ENCODE peak calls at places on chromosomes 3 and 15, in five cellular contexts. Q, K, V, N and H are unnamed samples.

GRCh38 chr3:165210132-165210531 is 13.9 kb upstream of the SLITRK3 start:
- DNase-seq in Q (no peak), K (no peak), V (no peak), N (no peak), H (no peak)

GRCh38 chr3:100042144-100042543 is 72.2 kb downstream of the FILIP1L start:
- DNase-seq in Q (no peak), K (no peak), V (peak; percentile 90), N (no peak), H (no peak)

GRCh38 chr3:48504051-48504946 is at the start of gene SHISA5:
- DNase-seq in Q (peak; percentile 83), K (peak; percentile 57), V (peak; percentile 69), N (peak; percentile 57), H (peak; percentile 59)

GRCh38 chr3:33749546-33750215 is 31.6 kb upstream of the CLASP2 start:
- DNase-seq in Q (no peak), K (no peak), V (peak; percentile 29), N (no peak), H (no peak)

GRCh38 chr3:30227571-30228301 is 378.7 kb upstream of the TGFBR2 start:
- DNase-seq in Q (no peak), K (no peak), V (peak; percentile 91), N (no peak), H (no peak)

GRCh38 chr3:78728406-78729145 is 1039.2 kb downstream of the ROBO1 start:
- DNase-seq in Q (peak; percentile 49), K (no peak), V (peak; percentile 50), N (no peak), H (peak; percentile 51)

GRCh38 chr15:40392986-40393948 is 10.7 kb downstream of the KNSTRN start:
- DNase-seq in Q (no peak), K (no peak), V (peak; percentile 73), N (no peak), H (no peak)

GRCh38 chr3:58573638-58574037 is 3.6 kb downstream of the FAM107A start:
- DNase-seq in Q (no peak), K (no peak), V (peak; percentile 29), N (no peak), H (no peak)

GRCh38 chr3:101163554-101163953 is 156.8 kb downstream of the IMPG2 start:
- DNase-seq in Q (no peak), K (no peak), V (peak; percentile 55), N (no peak), H (no peak)

GRCh38 chr3:53161345-53161819 is 373 bp downstream of the PRKCD start:
- DNase-seq in Q (no peak), K (no peak), V (no peak), N (no peak), H (peak; percentile 60)

GRCh38 chr3:194928183-194928736 is 242.6 kb downstream of the FAM43A start:
- DNase-seq in Q (no peak), K (no peak), V (peak; percentile 45), N (no peak), H (no peak)

GRCh38 chr15:65535192-65535591 is 4.9 kb downstream of the HACD3 start:
- DNase-seq in Q (no peak), K (no peak), V (no peak), N (no peak), H (no peak)

GRCh38 chr15:34185666-34186065 is 24.2 kb downstream of the KATNBL1 start:
- DNase-seq in Q (no peak), K (no peak), V (no peak), N (no peak), H (no peak)

GRCh38 chr3:69890691-69891090 is 108.8 kb upstream of the SAMMSON start:
- DNase-seq in Q (no peak), K (no peak), V (no peak), N (no peak), H (no peak)

GRCh38 chr3:32239638-32240550 is 1.4 kb downstream of the CMTM8 start:
- DNase-seq in Q (no peak), K (no peak), V (no peak), N (peak; percentile 58), H (no peak)

GRCh38 chr3:29195055-29195454 is 85.8 kb upstream of the RBMS3 start:
- DNase-seq in Q (no peak), K (no peak), V (no peak), N (no peak), H (no peak)

GRCh38 chr15:91469627-91470567 is 369.8 kb downstream of the SV2B start:
- DNase-seq in Q (peak; percentile 40), K (no peak), V (no peak), N (peak; percentile 75), H (peak; percentile 58)

DNA sequence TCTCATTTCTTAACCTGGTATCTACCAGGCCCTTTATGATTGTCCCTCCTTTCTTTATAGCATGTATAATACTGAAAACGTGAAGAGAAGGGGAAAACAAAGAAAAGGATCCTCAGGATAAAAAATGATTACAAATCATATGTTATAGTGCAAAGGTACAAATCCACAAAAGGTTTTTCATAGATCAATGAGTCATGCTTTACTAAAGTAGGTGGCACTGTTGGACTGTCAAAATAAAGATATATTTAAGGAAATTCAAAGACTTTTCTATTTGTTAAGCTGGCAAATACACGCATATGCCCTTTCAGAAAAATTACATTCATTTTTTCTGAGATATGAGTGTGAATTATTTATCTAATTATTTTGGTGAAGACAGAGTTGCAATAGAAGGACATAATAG is 151.6 kb downstream of the CADM2 start:
- DNase-seq in Q (no peak), K (no peak), V (no peak), N (no peak), H (no peak)
- TF ChIP-seq CTCF in Q (no peak), K (no peak), V (no peak), N (no peak), H (no peak)

GRCh38 chr15:69159805-69160140 is 662 bp upstream of the GLCE start:
- DNase-seq in Q (no peak), K (no peak), V (no peak), N (no peak), H (no peak)

GRCh38 chr15:69160141-69160975 is at the start of gene GLCE:
- DNase-seq in Q (peak; percentile 98), K (peak; percentile 94), V (peak; percentile 95), N (peak; percentile 91), H (peak; percentile 98)

GRCh38 chr15:69161878-69162213 is 1.4 kb downstream of the GLCE start:
- DNase-seq in Q (no peak), K (no peak), V (no peak), N (no peak), H (no peak)

GRCh38 chr15:69163124-69163669 is 2.8 kb downstream of the GLCE start:
- DNase-seq in Q (no peak), K (no peak), V (no peak), N (no peak), H (no peak)

DNA sequence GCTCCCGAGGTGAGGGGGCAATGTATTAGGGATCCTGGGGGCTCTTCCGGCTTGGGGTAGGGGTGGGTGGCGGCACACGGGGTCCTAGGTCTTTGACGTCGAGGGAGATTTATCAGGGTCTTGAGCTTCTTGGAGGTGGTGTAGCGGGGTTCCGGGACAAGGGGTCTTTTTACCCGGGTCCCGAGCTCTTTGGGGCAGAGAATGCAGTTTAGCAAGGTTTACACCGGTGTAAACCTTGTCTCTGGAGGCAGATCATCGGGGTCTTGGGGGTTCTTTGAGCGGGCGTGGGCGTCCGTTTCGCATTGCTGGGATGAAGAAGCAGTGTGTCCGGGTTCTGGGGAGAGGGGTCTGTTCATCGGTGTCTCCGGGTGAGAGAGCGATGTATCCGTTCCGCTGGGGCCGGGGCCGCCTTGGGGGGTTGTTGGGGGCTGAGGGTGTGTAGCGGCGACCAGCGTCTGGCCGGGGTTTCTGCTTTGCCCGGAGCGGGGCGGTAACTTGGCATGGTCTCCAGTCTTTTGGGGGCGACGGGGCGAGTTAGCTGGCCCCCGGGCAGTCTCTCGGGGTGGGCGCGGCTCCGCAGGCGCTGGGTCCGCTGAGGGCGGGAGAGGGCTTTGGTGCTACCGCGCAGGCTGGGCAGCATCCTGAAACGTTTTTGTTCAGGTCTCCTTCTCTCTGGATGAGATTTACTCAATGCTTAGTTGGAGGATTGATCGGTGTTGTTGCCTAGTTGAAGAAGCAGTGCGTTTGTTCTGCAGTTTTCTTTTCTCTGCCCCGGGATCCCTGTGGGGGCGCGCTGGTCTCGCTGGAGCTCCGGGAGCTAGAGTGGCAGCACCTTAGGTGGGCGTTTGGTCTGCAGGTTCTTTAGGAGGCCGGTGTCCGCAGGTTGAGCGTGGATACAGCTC is 792 bp downstream of the GLCE start:
- DNase-seq in Q (peak; percentile 69), K (peak; percentile 34), V (peak; percentile 25), N (peak; percentile 35), H (peak; percentile 67)
- TF ChIP-seq CTCF in Q (no peak), K (no peak), V (peak; percentile 41), N (no peak), H (no peak)

GRCh38 chr3:16836505-16837237 is 48.1 kb upstream of the PLCL2 start:
- DNase-seq in Q (no peak), K (no peak), V (peak; percentile 41), N (no peak), H (no peak)

GRCh38 chr3:16839271-16840110 is 45.3 kb upstream of the PLCL2 start:
- DNase-seq in Q (no peak), K (no peak), V (no peak), N (no peak), H (no peak)

GRCh38 chr3:16838561-16838960 is 46.2 kb upstream of the PLCL2 start:
- DNase-seq in Q (peak; percentile 42), K (no peak), V (no peak), N (no peak), H (peak; percentile 71)

GRCh38 chr3:16840111-16840444 is 44.7 kb upstream of the PLCL2 start:
- DNase-seq in Q (no peak), K (no peak), V (no peak), N (no peak), H (no peak)

DNA sequence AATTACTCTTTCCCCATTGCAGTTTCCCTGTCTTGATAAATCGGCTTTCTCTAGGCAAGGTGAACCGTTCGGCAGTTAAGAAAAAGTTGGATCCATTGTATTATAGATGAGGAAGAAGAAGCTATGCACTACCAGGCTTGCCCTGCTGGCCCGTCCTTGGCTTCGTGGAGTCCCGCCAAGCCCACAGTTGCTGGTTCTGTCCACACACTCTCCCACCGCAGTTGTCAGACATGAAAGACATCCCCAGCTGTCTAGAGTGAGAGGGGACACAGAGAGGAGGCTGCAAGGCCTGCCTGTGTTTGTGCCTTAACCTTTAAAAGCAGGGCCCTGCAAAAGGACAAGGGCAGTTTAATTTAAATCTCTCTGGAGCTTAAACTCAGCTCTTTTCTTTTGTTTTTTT is 47.2 kb upstream of the PLCL2 start:
- DNase-seq in Q (no peak), K (no peak), V (no peak), N (no peak), H (no peak)
- TF ChIP-seq CTCF in Q (no peak), K (no peak), V (no peak), N (no peak), H (no peak)

DNA sequence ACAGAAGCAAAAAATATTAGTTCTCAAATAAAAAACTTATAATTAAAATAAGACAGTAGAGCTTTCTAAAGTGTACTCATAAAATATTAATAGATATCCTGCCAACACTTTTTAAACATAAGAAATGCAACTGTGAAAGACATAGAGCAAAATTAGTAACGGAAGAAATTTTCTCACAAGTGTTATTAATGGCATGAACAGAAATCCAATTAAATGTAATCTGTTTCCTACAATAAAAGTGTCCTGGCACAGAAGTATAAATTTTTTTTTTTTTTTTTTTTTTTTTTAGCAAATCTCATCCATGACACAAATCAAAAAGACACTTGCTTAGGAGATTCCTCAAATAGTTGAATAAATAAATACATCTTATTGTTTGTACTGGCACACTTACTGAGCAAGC is 227.2 kb upstream of the ROBO2 start:
- DNase-seq in Q (no peak), K (no peak), V (no peak), N (no peak), H (no peak)
- TF ChIP-seq CTCF in Q (no peak), K (no peak), V (no peak), N (no peak), H (no peak)